ENCODE peak calls at places on chromosomes 7 and 10, in ten cellular contexts. I, H, L, G, W, Q, M, P, K and T are unnamed samples.

GRCh38 chr10:103177123-103177522 is 15.9 kb downstream of the NT5C2 start:
- DNase-seq in I (no peak), H (no peak), L (no peak), G (no peak), W (no peak), Q (no peak), M (no peak), P (no peak), K (no peak), T (no peak)

GRCh38 chr10:46229144-46229563 is 57.6 kb upstream of the ANTXRL start:
- DNase-seq in I (no peak), H (no peak), L (no peak), G (no peak), W (no peak), Q (peak), M (no peak), P (no peak), K (no peak), T (peak)

GRCh38 chr7:98296833-98297232 is 15.3 kb downstream of the BRI3 start:
- DNase-seq in I (no peak), H (no peak), L (no peak), G (no peak), W (no peak), Q (no peak), M (no peak), P (no peak), K (no peak), T (no peak)

GRCh38 chr10:5527332-5528200 is 2.8 kb downstream of the CALML3 start:
- DNase-seq in I (peak), H (no peak), L (no peak), G (no peak), W (no peak), Q (peak), M (no peak), P (peak), K (no peak), T (no peak)

GRCh38 chr7:92639213-92639896 is 49.2 kb upstream of the FAM133B start:
- DNase-seq in I (no peak), H (no peak), L (no peak), G (no peak), W (no peak), Q (no peak), M (no peak), P (no peak), K (no peak), T (peak)

GRCh38 chr10:60236869-60237524 is 152.7 kb downstream of the ANK3 start:
- DNase-seq in I (peak), H (no peak), L (no peak), G (peak), W (no peak), Q (no peak), M (no peak), P (no peak), K (peak), T (no peak)

GRCh38 chr7:90413185-90413528 is 9.9 kb downstream of the CLDN12 start:
- DNase-seq in I (no peak), H (no peak), L (no peak), G (no peak), W (no peak), Q (no peak), M (no peak), P (no peak), K (no peak), T (no peak)

GRCh38 chr7:4168556-4168955 is 513.5 kb upstream of the FOXK1 start:
- DNase-seq in I (no peak), H (no peak), L (no peak), G (no peak), W (no peak), Q (no peak), M (no peak), P (no peak), K (no peak), T (no peak)

GRCh38 chr7:40316176-40316575 is 181.4 kb downstream of the SUGCT start:
- DNase-seq in I (no peak), H (peak), L (no peak), G (no peak), W (no peak), Q (no peak), M (no peak), P (no peak), K (no peak), T (no peak)

GRCh38 chr7:66859794-66860645 is 61.0 kb upstream of the TMEM248 start:
- DNase-seq in I (no peak), H (peak), L (no peak), G (no peak), W (no peak), Q (no peak), M (no peak), P (no peak), K (no peak), T (no peak)

GRCh38 chr10:24118246-24118645 is 90.7 kb upstream of the KIAA1217 start:
- DNase-seq in I (no peak), H (no peak), L (peak), G (no peak), W (no peak), Q (no peak), M (no peak), P (no peak), K (no peak), T (no peak)

GRCh38 chr7:72080865-72081264 is 331.3 kb downstream of the CALN1 start:
- DNase-seq in I (no peak), H (no peak), L (no peak), G (no peak), W (no peak), Q (no peak), M (no peak), P (no peak), K (no peak), T (no peak)

GRCh38 chr7:70520604-70521003 is 611.3 kb upstream of the GALNT17 start:
- DNase-seq in I (no peak), H (peak), L (no peak), G (no peak), W (no peak), Q (no peak), M (no peak), P (no peak), K (no peak), T (no peak)

GRCh38 chr7:157506268-157506667 is 169.5 kb downstream of the DNAJB6 start:
- DNase-seq in I (no peak), H (no peak), L (no peak), G (no peak), W (no peak), Q (peak), M (no peak), P (peak), K (no peak), T (no peak)

GRCh38 chr7:43104874-43105520 is 7.5 kb upstream of the HECW1 start:
- DNase-seq in I (no peak), H (no peak), L (no peak), G (no peak), W (no peak), Q (no peak), M (no peak), P (no peak), K (no peak), T (no peak)

GRCh38 chr7:80740778-80741545 is 102.5 kb downstream of the CD36 start:
- DNase-seq in I (no peak), H (peak), L (no peak), G (no peak), W (no peak), Q (no peak), M (no peak), P (no peak), K (no peak), T (no peak)

GRCh38 chr7:105691029-105691691 is 109.9 kb upstream of the EFCAB10 start:
- DNase-seq in I (no peak), H (peak), L (no peak), G (no peak), W (no peak), Q (no peak), M (peak), P (no peak), K (no peak), T (peak)

GRCh38 chr7:8627322-8627721 is 193.9 kb downstream of the NXPH1 start:
- DNase-seq in I (no peak), H (no peak), L (no peak), G (no peak), W (no peak), Q (no peak), M (no peak), P (no peak), K (no peak), T (no peak)

GRCh38 chr10:123459371-123460224 is 206.6 kb upstream of the GPR26 start:
- DNase-seq in I (no peak), H (no peak), L (no peak), G (no peak), W (no peak), Q (no peak), M (no peak), P (no peak), K (no peak), T (no peak)

GRCh38 chr10:100043344-100043743 is 33.6 kb upstream of the DNMBP start:
- DNase-seq in I (no peak), H (no peak), L (no peak), G (no peak), W (no peak), Q (no peak), M (no peak), P (no peak), K (no peak), T (no peak)

GRCh38 chr10:11605807-11606408 is 5.5 kb downstream of the USP6NL start:
- DNase-seq in I (no peak), H (no peak), L (no peak), G (no peak), W (no peak), Q (no peak), M (no peak), P (no peak), K (no peak), T (no peak)

GRCh38 chr7:46146454-46147255 is 225.6 kb upstream of the IGFBP3 start:
- DNase-seq in I (no peak), H (peak), L (no peak), G (peak), W (no peak), Q (no peak), M (no peak), P (peak), K (no peak), T (no peak)

GRCh38 chr10:61337741-61338140 is 115.4 kb downstream of the TMEM26 start:
- DNase-seq in I (no peak), H (no peak), L (no peak), G (no peak), W (no peak), Q (no peak), M (no peak), P (no peak), K (no peak), T (no peak)

GRCh38 chr7:128347573-128348147 is 4.0 kb upstream of the RBM28 start:
- DNase-seq in I (no peak), H (peak), L (no peak), G (peak), W (no peak), Q (peak), M (no peak), P (peak), K (no peak), T (peak)

GRCh38 chr10:88689366-88689765 is 16.7 kb upstream of the LIPK start:
- DNase-seq in I (no peak), H (no peak), L (no peak), G (no peak), W (no peak), Q (no peak), M (no peak), P (no peak), K (no peak), T (no peak)

GRCh38 chr7:2436341-2437104 is 33.1 kb downstream of the CHST12 start:
- DNase-seq in I (peak), H (no peak), L (no peak), G (no peak), W (no peak), Q (no peak), M (no peak), P (no peak), K (no peak), T (no peak)

GRCh38 chr7:2431260-2431867 is 28.0 kb downstream of the CHST12 start:
- DNase-seq in I (no peak), H (no peak), L (no peak), G (no peak), W (peak), Q (peak), M (no peak), P (no peak), K (no peak), T (peak)

GRCh38 chr7:2432910-2433712 is 29.7 kb downstream of the CHST12 start:
- DNase-seq in I (no peak), H (no peak), L (no peak), G (no peak), W (no peak), Q (no peak), M (no peak), P (no peak), K (no peak), T (no peak)

GRCh38 chr7:2437136-2437535 is 33.7 kb downstream of the CHST12 start:
- DNase-seq in I (no peak), H (no peak), L (no peak), G (no peak), W (no peak), Q (no peak), M (no peak), P (no peak), K (no peak), T (no peak)

DNA sequence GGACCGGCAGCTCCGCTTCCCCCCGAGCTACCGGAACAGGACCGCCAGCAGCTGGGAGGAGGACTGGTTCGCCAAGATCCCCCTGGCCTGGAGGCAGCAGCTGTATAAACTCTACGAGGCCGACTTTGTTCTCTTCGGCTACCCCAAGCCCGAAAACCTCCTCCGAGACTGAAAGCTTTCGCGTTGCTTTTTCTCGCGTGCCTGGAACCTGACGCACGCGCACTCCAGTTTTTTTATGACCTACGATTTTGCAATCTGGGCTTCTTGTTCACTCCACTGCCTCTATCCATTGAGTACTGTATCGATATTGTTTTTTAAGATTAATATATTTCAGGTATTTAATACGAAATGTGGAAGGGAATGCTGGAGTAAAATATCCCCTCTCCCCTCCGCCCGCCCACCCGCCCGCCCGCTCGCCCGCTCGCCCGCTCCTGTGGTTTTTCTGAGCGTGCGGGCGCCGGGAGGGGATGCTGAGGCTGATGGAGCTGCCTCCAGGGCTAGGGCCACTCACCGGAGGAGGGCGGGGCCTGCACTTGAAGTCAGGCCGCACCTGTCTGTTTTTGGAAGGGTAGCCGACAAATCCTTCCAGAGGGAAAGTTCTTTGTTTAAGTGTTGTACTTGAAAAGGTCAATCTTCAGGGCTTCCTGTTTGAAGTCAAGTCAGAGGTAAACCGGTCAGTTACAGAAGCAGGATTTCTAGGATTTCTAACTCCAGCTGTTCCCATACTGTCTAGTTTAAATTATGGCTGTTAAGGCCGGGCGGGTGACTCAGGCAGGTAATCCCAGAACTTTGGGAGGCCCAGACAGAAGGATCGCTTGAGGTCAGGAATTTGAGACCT is 30.5 kb downstream of the CHST12 start:
- DNase-seq in I (peak), H (no peak), L (no peak), G (no peak), W (no peak), Q (no peak), M (no peak), P (no peak), K (no peak), T (no peak)
- H3K27ac ChIP-seq in I (no peak), H (no peak), L (no peak), G (no peak), W (no peak), Q (no peak), M (no peak), P (no peak), K (no peak), T (no peak)

GRCh38 chr10:69468771-69469129 is 17.5 kb downstream of the TSPAN15 start:
- DNase-seq in I (no peak), H (no peak), L (no peak), G (no peak), W (no peak), Q (no peak), M (no peak), P (no peak), K (no peak), T (no peak)

GRCh38 chr10:69467928-69468770 is 16.9 kb downstream of the TSPAN15 start:
- DNase-seq in I (no peak), H (no peak), L (no peak), G (no peak), W (no peak), Q (no peak), M (no peak), P (no peak), K (no peak), T (no peak)

GRCh38 chr10:69472142-69472541 is 20.9 kb downstream of the TSPAN15 start:
- DNase-seq in I (no peak), H (no peak), L (no peak), G (no peak), W (no peak), Q (no peak), M (no peak), P (no peak), K (no peak), T (no peak)

GRCh38 chr10:69472544-69472943 is 21.3 kb downstream of the TSPAN15 start:
- DNase-seq in I (no peak), H (no peak), L (no peak), G (no peak), W (no peak), Q (no peak), M (no peak), P (no peak), K (no peak), T (no peak)

GRCh38 chr10:69470463-69471163 is 19.3 kb downstream of the TSPAN15 start:
- DNase-seq in I (no peak), H (no peak), L (no peak), G (no peak), W (no peak), Q (no peak), M (no peak), P (no peak), K (no peak), T (no peak)
- H3K27ac ChIP-seq in I (no peak), H (no peak), L (no peak), G (peak), W (no peak), Q (no peak), M (no peak), P (no peak), K (no peak), T (no peak)

GRCh38 chr7:20238754-20239324 is 21.7 kb upstream of the MACC1 start:
- DNase-seq in I (no peak), H (no peak), L (no peak), G (no peak), W (no peak), Q (no peak), M (no peak), P (no peak), K (no peak), T (no peak)

GRCh38 chr7:20240080-20240926 is 23.1 kb upstream of the MACC1 start:
- DNase-seq in I (no peak), H (no peak), L (no peak), G (no peak), W (no peak), Q (no peak), M (no peak), P (no peak), K (no peak), T (no peak)

GRCh38 chr7:20244334-20244733 is 27.1 kb upstream of the MACC1 start:
- DNase-seq in I (no peak), H (peak), L (no peak), G (no peak), W (no peak), Q (no peak), M (no peak), P (no peak), K (no peak), T (no peak)

GRCh38 chr7:20238268-20238753 is 21.1 kb upstream of the MACC1 start:
- DNase-seq in I (no peak), H (no peak), L (no peak), G (no peak), W (no peak), Q (no peak), M (no peak), P (no peak), K (no peak), T (no peak)

GRCh38 chr7:20241491-20242261 is 24.5 kb upstream of the MACC1 start:
- DNase-seq in I (no peak), H (peak), L (no peak), G (no peak), W (no peak), Q (no peak), M (no peak), P (no peak), K (no peak), T (no peak)
- H3K27ac ChIP-seq in I (no peak), H (peak), L (peak), G (no peak), W (no peak), Q (no peak), M (no peak), P (no peak), K (no peak), T (no peak)

GRCh38 chr7:19202599-19202998 is 57.4 kb upstream of the FERD3L start:
- DNase-seq in I (no peak), H (peak), L (no peak), G (no peak), W (no peak), Q (no peak), M (no peak), P (no peak), K (no peak), T (no peak)
- H3K27ac ChIP-seq in I (no peak), H (no peak), L (no peak), G (no peak), W (no peak), Q (no peak), M (no peak), P (no peak), K (no peak), T (no peak)

DNA sequence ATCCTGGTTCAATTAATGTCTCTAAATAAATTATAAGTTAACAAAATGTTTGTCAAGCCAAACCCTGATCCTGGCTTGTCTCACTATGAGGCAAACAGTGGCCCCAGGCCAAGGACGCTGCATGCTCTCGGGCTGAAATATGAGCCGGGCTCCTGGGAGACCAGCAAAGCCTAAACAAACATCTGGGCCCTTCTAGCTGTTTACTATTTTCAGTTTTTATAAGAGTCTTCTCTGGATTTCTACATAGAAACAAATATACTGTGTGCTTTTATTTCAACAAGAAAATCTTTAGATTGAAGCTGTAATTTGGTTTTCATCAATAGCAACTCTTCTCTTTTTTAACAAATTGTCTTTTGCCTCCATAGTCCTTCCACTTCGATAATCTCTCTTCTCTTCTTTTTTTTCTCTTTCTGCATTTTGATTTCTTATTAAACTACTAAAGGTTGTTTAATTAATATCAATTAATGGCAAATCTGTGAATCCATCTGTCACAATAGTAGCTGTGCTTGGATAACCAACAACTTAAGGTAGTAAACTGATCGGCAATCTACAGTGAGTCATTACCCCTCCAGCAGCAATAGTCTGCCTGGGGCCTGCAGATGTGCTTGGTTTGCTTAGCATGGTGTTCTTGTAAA is 83.3 kb upstream of the DNAJC1 start:
- DNase-seq in I (peak), H (peak), L (no peak), G (peak), W (no peak), Q (no peak), M (peak), P (peak), K (no peak), T (no peak)
- H3K27ac ChIP-seq in I (no peak), H (no peak), L (no peak), G (peak), W (no peak), Q (no peak), M (no peak), P (no peak), K (no peak), T (no peak)

GRCh38 chr7:139741239-139741638 is 36.6 kb downstream of the HIPK2 start:
- DNase-seq in I (no peak), H (no peak), L (no peak), G (no peak), W (no peak), Q (no peak), M (no peak), P (no peak), K (no peak), T (no peak)

GRCh38 chr7:139739863-139740597 is 37.8 kb downstream of the HIPK2 start:
- DNase-seq in I (peak), H (no peak), L (no peak), G (peak), W (no peak), Q (no peak), M (no peak), P (no peak), K (no peak), T (no peak)

GRCh38 chr7:139738101-139738489 is 39.7 kb downstream of the HIPK2 start:
- DNase-seq in I (no peak), H (peak), L (no peak), G (no peak), W (no peak), Q (no peak), M (no peak), P (no peak), K (no peak), T (no peak)

GRCh38 chr7:139737221-139738100 is 40.3 kb downstream of the HIPK2 start:
- DNase-seq in I (no peak), H (peak), L (no peak), G (no peak), W (no peak), Q (no peak), M (no peak), P (no peak), K (no peak), T (no peak)

GRCh38 chr7:139738772-139739171 is 39.0 kb downstream of the HIPK2 start:
- DNase-seq in I (no peak), H (no peak), L (no peak), G (no peak), W (no peak), Q (no peak), M (no peak), P (no peak), K (no peak), T (no peak)
- H3K27ac ChIP-seq in I (peak), H (no peak), L (no peak), G (peak), W (no peak), Q (no peak), M (no peak), P (peak), K (no peak), T (no peak)